ENCODE peak calls at places on chromosome 22, in six cellular contexts. A is esophagus squamous epithelium, P is Karpas-422, R is heart right ventricle, J is IMR-90, M is lower lobe of right lung. U is an unnamed sample.

GRCh38 chr22:48782817-48783511 is 1044.7 kb downstream of the BRD1 start:
- DNase-seq in A (no peak), P (peak; percentile 53), R (no peak), J (no peak), M (no peak), U (no peak)

GRCh38 chr22:48782326-48782725 is 1045.3 kb downstream of the BRD1 start:
- DNase-seq in A (no peak), P (no peak), R (no peak), J (no peak), M (no peak), U (no peak)

GRCh38 chr22:43136255-43136654 is 6.9 kb downstream of the MCAT start:
- DNase-seq in A (no peak), P (peak; percentile 79), R (peak; percentile 36), J (peak; percentile 30), M (no peak), U (peak; percentile 37)

GRCh38 chr22:29156507-29156906 is 49.2 kb upstream of the EMID1 start:
- DNase-seq in A (no peak), P (peak; percentile 69), R (no peak), J (peak; percentile 5), M (no peak), U (no peak)

GRCh38 chr22:35549338-35549737 is 8.7 kb downstream of the RASD2 start:
- DNase-seq in A (no peak), P (no peak), R (peak; percentile 56), J (no peak), M (no peak), U (no peak)

GRCh38 chr22:27748355-27749168 is 53.0 kb downstream of the MN1 start:
- DNase-seq in A (no peak), P (no peak), R (no peak), J (peak; percentile 58), M (no peak), U (no peak)

GRCh38 chr22:33381531-33382406 is 323.6 kb upstream of the SYN3 start:
- DNase-seq in A (no peak), P (no peak), R (no peak), J (no peak), M (no peak), U (no peak)

GRCh38 chr22:48897959-48898358 is 929.7 kb downstream of the BRD1 start:
- DNase-seq in A (no peak), P (no peak), R (no peak), J (no peak), M (no peak), U (peak; percentile 30)

GRCh38 chr22:48306785-48307570 is 1520.7 kb downstream of the BRD1 start:
- DNase-seq in A (no peak), P (no peak), R (no peak), J (no peak), M (no peak), U (no peak)

GRCh38 chr22:21641417-21641794 is 696 bp upstream of the SDF2L1 start:
- DNase-seq in A (no peak), P (no peak), R (no peak), J (peak; percentile 55), M (peak; percentile 64), U (no peak)

GRCh38 chr22:21641795-21642583 is at the start of gene SDF2L1:
- DNase-seq in A (peak; percentile 94), P (peak; percentile 99), R (peak; percentile 98), J (peak; percentile 99), M (peak; percentile 99), U (peak; percentile 99)

GRCh38 chr22:21642584-21643448 is 714 bp downstream of the SDF2L1 start:
- DNase-seq in A (no peak), P (peak; percentile 89), R (no peak), J (peak; percentile 44), M (peak; percentile 58), U (peak; percentile 71)

GRCh38 chr22:21640810-21641209 is 1.3 kb upstream of the SDF2L1 start:
- DNase-seq in A (no peak), P (no peak), R (no peak), J (no peak), M (no peak), U (no peak)

GRCh38 chr22:21643533-21644357 is 1.6 kb downstream of the SDF2L1 start:
- DNase-seq in A (no peak), P (no peak), R (no peak), J (no peak), M (no peak), U (no peak)
- H3K4me3 ChIP-seq in A (peak overlapping the region; percentile 62), P (peak overlapping the region; percentile 80), R (no peak overlapping the region), J (no peak overlapping the region), M (peak overlapping the region; percentile 75), U (no peak overlapping the region)

GRCh38 chr22:36701941-36702640 is 1.5 kb downstream of the CACNG2 start:
- DNase-seq in A (no peak), P (no peak), R (no peak), J (no peak), M (no peak), U (no peak)
- H3K4me1 ChIP-seq in A (no peaks in the 10 kb centered on the region), P (no peaks in the 10 kb centered on the region), R (no peaks in the 10 kb centered on the region), J (peaks cover 3% of the 10 kb centered on the region), M (peaks cover 3% of the 10 kb centered on the region), U (peaks cover 7% of the 10 kb centered on the region)

GRCh38 chr22:45589556-45589955 is 82.1 kb upstream of the ATXN10 start:
- DNase-seq in A (no peak), P (no peak), R (no peak), J (no peak), M (peak; percentile 8), U (no peak)
- H3K4me3 ChIP-seq in A (no peak overlapping the region), P (no peak overlapping the region), R (no peak overlapping the region), J (no peak overlapping the region), M (no peak overlapping the region), U (no peak overlapping the region)

DNA sequence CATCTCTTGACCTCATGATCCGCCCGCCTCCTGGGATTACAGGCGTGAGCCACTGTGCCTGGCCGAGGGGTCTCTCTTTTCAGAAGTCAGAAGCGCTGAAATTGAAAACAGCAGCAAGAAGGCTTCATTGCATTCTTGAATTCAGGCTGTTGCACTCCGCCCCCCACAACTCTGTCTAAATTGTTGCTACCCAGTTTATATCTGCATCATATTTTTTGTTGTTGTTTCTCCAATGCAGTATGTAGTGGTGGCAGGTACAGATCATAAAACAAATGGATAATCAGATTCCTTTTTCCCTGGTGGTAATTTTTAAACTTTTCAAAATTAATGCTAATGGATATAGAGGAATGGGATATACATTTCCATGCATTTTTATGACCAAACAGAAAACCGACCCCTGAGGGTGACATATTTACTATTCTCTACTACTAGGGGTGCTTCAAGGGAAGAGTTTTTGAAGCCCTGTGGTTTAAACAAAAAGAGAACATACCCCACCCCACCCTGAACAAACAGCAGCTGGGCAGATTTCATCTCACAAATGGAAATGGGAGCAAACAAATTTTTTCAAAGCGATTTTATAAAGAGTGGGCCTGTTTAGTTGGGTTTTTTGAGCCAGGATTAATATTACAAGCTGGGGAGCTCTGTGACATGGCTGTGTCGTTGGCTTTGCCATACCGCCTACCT is 16.1 kb upstream of the TMA7B start:
- DNase-seq in A (no peak), P (no peak), R (no peak), J (no peak), M (no peak), U (no peak)
- H3K4me1 ChIP-seq in A (no peaks in the 10 kb centered on the region), P (peaks cover 18% of the 10 kb centered on the region), R (no peaks in the 10 kb centered on the region), J (no peaks in the 10 kb centered on the region), M (peaks cover 11% of the 10 kb centered on the region), U (no peaks in the 10 kb centered on the region)

GRCh38 chr22:37163096-37163489 is 13.4 kb upstream of the IL2RB start:
- DNase-seq in A (no peak), P (no peak), R (no peak), J (no peak), M (no peak), U (no peak)
- H3K4me3 ChIP-seq in A (no peak overlapping the region), P (no peak overlapping the region), R (no peak overlapping the region), J (no peak overlapping the region), M (no peak overlapping the region), U (no peak overlapping the region)